ENCODE peak calls at places on chromosomes 1 and 21, in eight cellular contexts. E, O, U, G, V, Z, D and B are unnamed samples. For H3K4me1, the result is how much of the 10 kb centered on the place peaks cover.

GRCh38 chr1:185463011-185463410 is 146.0 kb upstream of the IVNS1ABP start:
- DNase-seq in E (no peak), O (no peak), U (no peak), G (no peak), V (no peak), Z (no peak), D (no peak), B (no peak)

GRCh38 chr1:247110627-247111258 is 6.6 kb upstream of the ZNF669 start:
- DNase-seq in E (no peak), O (no peak), U (no peak), G (peak), V (no peak), Z (no peak), D (no peak), B (no peak)

GRCh38 chr1:86965012-86965826 is 50.8 kb downstream of the HS2ST1 start:
- DNase-seq in E (no peak), O (peak), U (no peak), G (peak), V (no peak), Z (peak), D (no peak), B (no peak)

GRCh38 chr1:53957231-53957818 is 11.2 kb downstream of the LRRC42 start:
- DNase-seq in E (no peak), O (no peak), U (no peak), G (peak), V (peak), Z (no peak), D (no peak), B (no peak)

GRCh38 chr1:10629816-10630571 is 155.2 kb downstream of the PEX14 start:
- DNase-seq in E (peak), O (no peak), U (no peak), G (no peak), V (no peak), Z (no peak), D (no peak), B (no peak)

GRCh38 chr21:26846036-26846931 is 1.1 kb upstream of the ADAMTS1 start:
- DNase-seq in E (no peak), O (no peak), U (peak), G (peak), V (no peak), Z (peak), D (peak), B (no peak)

GRCh38 chr1:210291786-210292275 is 36.9 kb upstream of the HHAT start:
- DNase-seq in E (no peak), O (no peak), U (no peak), G (no peak), V (no peak), Z (no peak), D (no peak), B (no peak)

GRCh38 chr1:63317007-63317813 is 5.2 kb upstream of the FOXD3 start:
- DNase-seq in E (no peak), O (no peak), U (no peak), G (peak), V (no peak), Z (peak), D (peak), B (no peak)

GRCh38 chr1:209549384-209550001 is 34.0 kb upstream of the CAMK1G start:
- DNase-seq in E (no peak), O (no peak), U (no peak), G (no peak), V (no peak), Z (no peak), D (no peak), B (no peak)

GRCh38 chr1:155134858-155135415 is 715 bp upstream of the SLC50A1 start:
- DNase-seq in E (peak), O (no peak), U (peak), G (peak), V (peak), Z (peak), D (peak), B (peak)

GRCh38 chr1:56237491-56238064 is 341.8 kb downstream of the PLPP3 start:
- DNase-seq in E (no peak), O (no peak), U (no peak), G (no peak), V (no peak), Z (no peak), D (no peak), B (no peak)

GRCh38 chr21:28975401-28975800 is 17.3 kb downstream of the LTN1 start:
- DNase-seq in E (no peak), O (no peak), U (no peak), G (peak), V (no peak), Z (no peak), D (no peak), B (no peak)

GRCh38 chr1:211586538-211586937 is 7.6 kb upstream of the SLC30A1 start:
- DNase-seq in E (no peak), O (no peak), U (no peak), G (no peak), V (no peak), Z (no peak), D (no peak), B (no peak)

GRCh38 chr1:154353460-154353904 is 28.2 kb downstream of the ATP8B2 start:
- DNase-seq in E (no peak), O (no peak), U (no peak), G (peak), V (no peak), Z (peak), D (peak), B (no peak)

GRCh38 chr1:228445867-228446584 is 29.4 kb upstream of the TRIM17 start:
- DNase-seq in E (no peak), O (no peak), U (no peak), G (peak), V (no peak), Z (no peak), D (no peak), B (no peak)

GRCh38 chr1:90133133-90133532 is 138.2 kb downstream of the ZNF326 start:
- DNase-seq in E (no peak), O (peak), U (no peak), G (peak), V (no peak), Z (no peak), D (peak), B (no peak)

GRCh38 chr1:159755608-159756007 is 25.2 kb upstream of the DUSP23 start:
- DNase-seq in E (no peak), O (no peak), U (no peak), G (no peak), V (no peak), Z (no peak), D (no peak), B (no peak)

GRCh38 chr1:33181906-33182305 is at the start of gene TRIM62:
- DNase-seq in E (peak), O (peak), U (peak), G (peak), V (peak), Z (peak), D (peak), B (peak)

GRCh38 chr1:97567000-97567749 is 353.7 kb downstream of the DPYD start:
- DNase-seq in E (no peak), O (no peak), U (no peak), G (peak), V (no peak), Z (no peak), D (no peak), B (no peak)

DNA sequence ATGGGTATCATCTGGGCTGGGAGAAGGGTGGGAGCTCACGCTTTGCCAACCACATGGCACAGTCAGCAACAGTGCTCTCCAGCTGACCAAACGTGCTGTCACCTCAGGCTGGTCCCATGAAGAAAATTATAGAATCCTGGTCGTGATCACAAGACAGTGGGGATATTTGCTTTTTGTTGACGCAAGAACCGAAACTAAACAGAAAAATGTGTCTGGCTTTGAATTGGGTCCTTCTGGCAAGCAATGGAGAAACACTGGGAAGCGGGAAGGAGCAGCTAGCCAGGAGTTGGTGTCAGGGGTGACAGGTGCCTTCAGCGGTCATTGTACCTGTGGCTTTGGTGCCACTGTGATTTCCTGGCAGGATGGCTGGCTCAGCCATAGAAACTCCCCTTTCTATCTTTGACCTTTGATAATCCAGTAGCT is 304.8 kb downstream of the PAPPA2 start:
- DNase-seq in E (no peak), O (no peak), U (no peak), G (no peak), V (no peak), Z (no peak), D (no peak), B (no peak)
- H3K4me1 ChIP-seq in E (under half), O (under half), U (under half), G (under half), V (under half), Z (under half), D (under half), B (under half)

GRCh38 chr21:15171546-15171945 is 106.7 kb upstream of the NRIP1 start:
- DNase-seq in E (no peak), O (no peak), U (no peak), G (no peak), V (no peak), Z (no peak), D (no peak), B (no peak)

GRCh38 chr21:15174923-15175322 is 110.1 kb upstream of the NRIP1 start:
- DNase-seq in E (no peak), O (no peak), U (no peak), G (no peak), V (no peak), Z (no peak), D (no peak), B (no peak)

GRCh38 chr21:15170614-15171013 is 105.8 kb upstream of the NRIP1 start:
- DNase-seq in E (no peak), O (no peak), U (no peak), G (no peak), V (no peak), Z (no peak), D (no peak), B (no peak)

GRCh38 chr21:15172963-15173362 is 108.2 kb upstream of the NRIP1 start:
- DNase-seq in E (no peak), O (no peak), U (no peak), G (no peak), V (no peak), Z (no peak), D (no peak), B (no peak)
- H3K27ac ChIP-seq in E (no peak), O (no peak), U (no peak), G (no peak), V (no peak), Z (no peak), D (no peak), B (no peak)

DNA sequence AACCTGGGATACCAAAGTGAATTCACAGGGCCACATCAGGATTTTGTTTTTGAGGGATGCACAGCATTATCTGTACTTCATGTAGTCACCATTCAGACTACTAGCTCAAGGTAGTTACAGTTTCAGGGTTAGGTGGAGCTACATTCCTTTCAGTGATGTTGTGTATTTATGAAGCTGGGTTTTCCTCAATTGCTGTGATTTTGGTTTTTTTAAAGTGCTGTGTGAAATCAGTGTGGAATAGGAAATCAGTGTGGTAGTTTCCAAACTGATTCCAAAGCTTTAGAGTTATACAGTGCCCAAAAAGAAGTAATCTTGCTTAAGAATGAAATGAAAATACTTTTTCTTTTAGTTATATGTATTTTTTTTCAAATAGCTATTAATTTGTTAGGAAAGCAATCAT is 95.8 kb downstream of the PKN2 start:
- DNase-seq in E (no peak), O (no peak), U (no peak), G (no peak), V (no peak), Z (no peak), D (no peak), B (no peak)
- H3K4me1 ChIP-seq in E (under half), O (under half), U (under half), G (under half), V (under half), Z (under half), D (under half), B (under half)

DNA sequence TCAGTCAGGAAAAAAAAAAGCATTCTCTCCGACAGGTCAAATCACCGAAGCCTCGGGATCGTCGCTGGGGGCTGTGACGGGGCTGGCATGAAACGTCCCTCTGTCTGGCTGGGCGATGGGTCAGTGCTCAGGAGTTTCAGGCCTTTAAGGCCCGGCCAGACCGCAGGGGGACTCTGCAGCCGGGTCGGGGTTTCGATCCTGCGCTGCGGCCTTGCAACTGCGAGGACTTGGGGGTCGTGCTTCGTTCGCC is 8.2 kb upstream of the CROCC start:
- DNase-seq in E (no peak), O (no peak), U (no peak), G (no peak), V (no peak), Z (no peak), D (no peak), B (no peak)
- H3K27ac ChIP-seq in E (peak), O (no peak), U (peak), G (peak), V (no peak), Z (no peak), D (peak), B (peak)

GRCh38 chr1:40634901-40635655 is 30.4 kb downstream of the RIMS3 start:
- DNase-seq in E (no peak), O (no peak), U (no peak), G (peak), V (peak), Z (no peak), D (no peak), B (no peak)
- H3K4me1 ChIP-seq in E (under half), O (under half), U (under half), G (under half), V (under half), Z (under half), D (under half), B (under half)

GRCh38 chr1:43704838-43705237 is 2.5 kb upstream of the ST3GAL3 start:
- DNase-seq in E (no peak), O (no peak), U (peak), G (no peak), V (no peak), Z (peak), D (no peak), B (no peak)

GRCh38 chr1:43706598-43707190 is 642 bp upstream of the ST3GAL3 start:
- DNase-seq in E (no peak), O (no peak), U (no peak), G (no peak), V (no peak), Z (peak), D (peak), B (no peak)

GRCh38 chr1:43705334-43705733 is 2.0 kb upstream of the ST3GAL3 start:
- DNase-seq in E (no peak), O (no peak), U (no peak), G (no peak), V (no peak), Z (peak), D (no peak), B (no peak)

GRCh38 chr1:43707191-43708005 is at the start of gene ST3GAL3:
- DNase-seq in E (peak), O (peak), U (peak), G (peak), V (peak), Z (peak), D (peak), B (peak)

GRCh38 chr1:43705982-43706597 is 1.2 kb upstream of the ST3GAL3 start:
- DNase-seq in E (no peak), O (no peak), U (no peak), G (no peak), V (no peak), Z (no peak), D (no peak), B (no peak)
- H3K27ac ChIP-seq in E (peak), O (no peak), U (no peak), G (no peak), V (no peak), Z (no peak), D (peak), B (no peak)

GRCh38 chr1:74571493-74571800 is 59.0 kb upstream of the LRRC53 start:
- DNase-seq in E (no peak), O (no peak), U (no peak), G (no peak), V (no peak), Z (no peak), D (no peak), B (no peak)

GRCh38 chr1:74571875-74572274 is 59.5 kb upstream of the LRRC53 start:
- DNase-seq in E (no peak), O (no peak), U (no peak), G (no peak), V (no peak), Z (no peak), D (no peak), B (no peak)

GRCh38 chr1:74570797-74571492 is 58.5 kb upstream of the LRRC53 start:
- DNase-seq in E (no peak), O (no peak), U (no peak), G (no peak), V (no peak), Z (no peak), D (no peak), B (no peak)
- H3K4me1 ChIP-seq in E (under half), O (under half), U (under half), G (under half), V (under half), Z (under half), D (under half), B (under half)

GRCh38 chr21:35268817-35269216 is 219.7 kb upstream of the RUNX1 start:
- DNase-seq in E (no peak), O (no peak), U (no peak), G (no peak), V (no peak), Z (no peak), D (no peak), B (no peak)

GRCh38 chr21:35265170-35265877 is 216.2 kb upstream of the RUNX1 start:
- DNase-seq in E (peak), O (no peak), U (no peak), G (peak), V (peak), Z (no peak), D (no peak), B (no peak)

GRCh38 chr21:35268261-35268660 is 219.2 kb upstream of the RUNX1 start:
- DNase-seq in E (no peak), O (no peak), U (no peak), G (no peak), V (no peak), Z (no peak), D (no peak), B (no peak)

DNA sequence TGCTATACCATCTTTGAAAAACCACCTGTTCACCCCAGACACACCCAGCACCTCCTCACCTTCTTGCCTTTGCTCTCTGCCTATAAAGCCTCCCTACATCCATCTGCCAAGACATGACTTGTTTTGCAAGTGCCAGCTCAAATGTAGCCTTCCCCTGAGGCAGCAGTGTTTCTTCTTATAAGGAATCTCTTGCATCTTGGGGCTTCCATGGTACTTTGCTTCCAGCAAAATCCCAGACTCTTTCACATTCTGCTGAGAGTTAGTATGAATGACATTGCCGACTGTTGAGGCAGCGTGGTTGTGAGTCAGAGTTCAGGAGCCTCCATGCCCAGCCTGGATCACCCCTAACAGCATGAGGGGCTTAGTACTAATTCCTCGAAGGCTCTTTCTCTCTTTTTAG is 217.4 kb upstream of the RUNX1 start:
- DNase-seq in E (no peak), O (no peak), U (no peak), G (no peak), V (peak), Z (no peak), D (no peak), B (no peak)
- H3K27ac ChIP-seq in E (peak), O (no peak), U (no peak), G (no peak), V (peak), Z (no peak), D (no peak), B (no peak)

GRCh38 chr1:27152829-27153548 is 1.9 kb downstream of the SLC9A1 start:
- DNase-seq in E (no peak), O (no peak), U (no peak), G (no peak), V (no peak), Z (no peak), D (no peak), B (no peak)
- H3K4me1 ChIP-seq in E (under half), O (under half), U (under half), G (under half), V (under half), Z (under half), D (half or more), B (under half)

GRCh38 chr1:204469304-204469703 is 25.3 kb downstream of the PIK3C2B start:
- DNase-seq in E (no peak), O (no peak), U (no peak), G (no peak), V (no peak), Z (no peak), D (no peak), B (no peak)
- H3K27ac ChIP-seq in E (no peak), O (no peak), U (no peak), G (no peak), V (no peak), Z (no peak), D (no peak), B (no peak)